ENCODE peak calls at places on chromosomes 1 and 21, in six cellular contexts. One of them, this sample, is unnamed.
A peak's percentile ranks its signal among the peaks of the same experiment; 100 is the strongest.

GRCh38 chr1:9717193-9718005 is 65.9 kb downstream of the PIK3CD start:
- DNase-seq in cardiac muscle cell: peak; percentile 27
- DNase-seq in mammary epithelial cell: no peak
- DNase-seq in RWPE2: no peak
- DNase-seq in BE2C: no peak
- DNase-seq in psoas muscle: peak; percentile 49
- DNase-seq in this sample: no peak

GRCh38 chr1:226627924-226628623 is 79.5 kb downstream of the STUM start:
- DNase-seq in cardiac muscle cell: no peak
- DNase-seq in mammary epithelial cell: no peak
- DNase-seq in RWPE2: no peak
- DNase-seq in BE2C: no peak
- DNase-seq in psoas muscle: no peak
- DNase-seq in this sample: no peak

GRCh38 chr1:202237052-202237451 is 43.5 kb downstream of the LGR6 start:
- DNase-seq in cardiac muscle cell: peak; percentile 36
- DNase-seq in mammary epithelial cell: peak; percentile 47
- DNase-seq in RWPE2: no peak
- DNase-seq in BE2C: peak; percentile 77
- DNase-seq in psoas muscle: no peak
- DNase-seq in this sample: no peak

GRCh38 chr1:153774780-153775431 is at the start of gene SLC27A3:
- DNase-seq in cardiac muscle cell: peak; percentile 81
- DNase-seq in mammary epithelial cell: peak; percentile 46
- DNase-seq in RWPE2: no peak
- DNase-seq in BE2C: peak; percentile 62
- DNase-seq in psoas muscle: peak; percentile 78
- DNase-seq in this sample: peak; percentile 83

GRCh38 chr21:17613242-17613676 is 558 bp upstream of the BTG3 start:
- DNase-seq in cardiac muscle cell: peak; percentile 40
- DNase-seq in mammary epithelial cell: no peak
- DNase-seq in RWPE2: no peak
- DNase-seq in BE2C: no peak
- DNase-seq in psoas muscle: peak; percentile 37
- DNase-seq in this sample: peak; percentile 70

GRCh38 chr1:15430787-15431570 is 7.3 kb upstream of the CTRC start:
- DNase-seq in cardiac muscle cell: peak; percentile 52
- DNase-seq in mammary epithelial cell: no peak
- DNase-seq in RWPE2: no peak
- DNase-seq in BE2C: peak; percentile 61
- DNase-seq in psoas muscle: peak; percentile 63
- DNase-seq in this sample: no peak

GRCh38 chr1:39268906-39269305 is 64.4 kb downstream of the MACF1 start:
- DNase-seq in cardiac muscle cell: no peak
- DNase-seq in mammary epithelial cell: peak; percentile 73
- DNase-seq in RWPE2: no peak
- DNase-seq in BE2C: no peak
- DNase-seq in psoas muscle: no peak
- DNase-seq in this sample: no peak

GRCh38 chr1:203464226-203464625 is 11.4 kb upstream of the PRELP start:
- DNase-seq in cardiac muscle cell: peak; percentile 24
- DNase-seq in mammary epithelial cell: no peak
- DNase-seq in RWPE2: no peak
- DNase-seq in BE2C: no peak
- DNase-seq in psoas muscle: no peak
- DNase-seq in this sample: no peak

GRCh38 chr1:8653878-8654277 is 163.6 kb downstream of the RERE start:
- DNase-seq in cardiac muscle cell: no peak
- DNase-seq in mammary epithelial cell: no peak
- DNase-seq in RWPE2: no peak
- DNase-seq in BE2C: no peak
- DNase-seq in psoas muscle: no peak
- DNase-seq in this sample: no peak

GRCh38 chr1:56758135-56758534 is 61.1 kb downstream of the FYB2 start:
- DNase-seq in cardiac muscle cell: no peak
- DNase-seq in mammary epithelial cell: peak; percentile 24
- DNase-seq in RWPE2: no peak
- DNase-seq in BE2C: peak; percentile 14
- DNase-seq in psoas muscle: peak; percentile 18
- DNase-seq in this sample: no peak

GRCh38 chr1:228457396-228458176 is 29.6 kb upstream of the RNF187 start:
- DNase-seq in cardiac muscle cell: peak; percentile 99
- DNase-seq in mammary epithelial cell: peak; percentile 98
- DNase-seq in RWPE2: peak; percentile 77
- DNase-seq in BE2C: peak; percentile 91
- DNase-seq in psoas muscle: peak; percentile 83
- DNase-seq in this sample: peak; percentile 96

GRCh38 chr1:14347186-14347585 is 251.3 kb upstream of the KAZN start:
- DNase-seq in cardiac muscle cell: no peak
- DNase-seq in mammary epithelial cell: no peak
- DNase-seq in RWPE2: no peak
- DNase-seq in BE2C: no peak
- DNase-seq in psoas muscle: no peak
- DNase-seq in this sample: no peak

GRCh38 chr1:235746245-235746644 is 96.7 kb upstream of the GNG4 start:
- DNase-seq in cardiac muscle cell: no peak
- DNase-seq in mammary epithelial cell: no peak
- DNase-seq in RWPE2: no peak
- DNase-seq in BE2C: no peak
- DNase-seq in psoas muscle: no peak
- DNase-seq in this sample: no peak

GRCh38 chr1:230572121-230573083 is 69.9 kb upstream of the COG2 start:
- DNase-seq in cardiac muscle cell: peak; percentile 48
- DNase-seq in mammary epithelial cell: peak; percentile 8
- DNase-seq in RWPE2: no peak
- DNase-seq in BE2C: no peak
- DNase-seq in psoas muscle: no peak
- DNase-seq in this sample: no peak

GRCh38 chr1:15457484-15458027 is 1.0 kb downstream of the CELA2A start:
- DNase-seq in cardiac muscle cell: no peak
- DNase-seq in mammary epithelial cell: no peak
- DNase-seq in RWPE2: no peak
- DNase-seq in BE2C: no peak
- DNase-seq in psoas muscle: no peak
- DNase-seq in this sample: no peak

DNA sequence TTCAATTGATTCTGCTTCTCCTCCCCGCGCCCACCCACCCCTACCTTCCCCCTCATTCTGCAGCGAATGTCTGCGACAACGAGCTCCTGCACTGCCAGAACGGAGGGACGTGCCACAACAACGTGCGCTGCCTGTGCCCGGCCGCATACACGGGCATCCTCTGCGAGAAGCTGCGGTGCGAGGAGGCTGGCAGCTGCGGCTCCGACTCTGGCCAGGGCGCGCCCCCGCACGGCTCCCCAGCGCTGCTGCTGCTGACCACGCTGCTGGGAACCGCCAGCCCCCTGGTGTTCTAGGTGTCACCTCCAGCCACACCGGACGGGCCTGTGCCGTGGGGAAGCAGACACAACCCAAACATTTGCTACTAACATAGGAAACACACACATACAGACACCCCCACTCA is 339.7 kb downstream of the NTNG1 start:
- DNase-seq in cardiac muscle cell: peak; percentile 1
- DNase-seq in mammary epithelial cell: no peak
- DNase-seq in RWPE2: no peak
- DNase-seq in BE2C: peak; percentile 68
- DNase-seq in psoas muscle: peak; percentile 15
- DNase-seq in this sample: no peak
- TF ChIP-seq CTCF in cardiac muscle cell: no peak
- TF ChIP-seq CTCF in mammary epithelial cell: peak; percentile 2
- TF ChIP-seq CTCF in RWPE2: no peak
- TF ChIP-seq CTCF in BE2C: peak; percentile 39
- TF ChIP-seq CTCF in psoas muscle: no peak
- TF ChIP-seq CTCF in this sample: no peak

GRCh38 chr1:232577809-232578208 is 52.1 kb downstream of the SIPA1L2 start:
- DNase-seq in cardiac muscle cell: no peak
- DNase-seq in mammary epithelial cell: no peak
- DNase-seq in RWPE2: no peak
- DNase-seq in BE2C: no peak
- DNase-seq in psoas muscle: no peak
- DNase-seq in this sample: no peak

GRCh38 chr1:232576537-232576936 is 53.4 kb downstream of the SIPA1L2 start:
- DNase-seq in cardiac muscle cell: no peak
- DNase-seq in mammary epithelial cell: no peak
- DNase-seq in RWPE2: no peak
- DNase-seq in BE2C: no peak
- DNase-seq in psoas muscle: no peak
- DNase-seq in this sample: no peak

GRCh38 chr1:232574077-232574476 is 55.9 kb downstream of the SIPA1L2 start:
- DNase-seq in cardiac muscle cell: no peak
- DNase-seq in mammary epithelial cell: no peak
- DNase-seq in RWPE2: no peak
- DNase-seq in BE2C: no peak
- DNase-seq in psoas muscle: no peak
- DNase-seq in this sample: no peak

GRCh38 chr1:232575524-232576040 is 54.4 kb downstream of the SIPA1L2 start:
- DNase-seq in cardiac muscle cell: peak; percentile 41
- DNase-seq in mammary epithelial cell: peak; percentile 7
- DNase-seq in RWPE2: no peak
- DNase-seq in BE2C: no peak
- DNase-seq in psoas muscle: no peak
- DNase-seq in this sample: no peak

GRCh38 chr1:232574867-232575523 is 54.9 kb downstream of the SIPA1L2 start:
- DNase-seq in cardiac muscle cell: no peak
- DNase-seq in mammary epithelial cell: peak; percentile 70
- DNase-seq in RWPE2: no peak
- DNase-seq in BE2C: no peak
- DNase-seq in psoas muscle: no peak
- DNase-seq in this sample: no peak
- H3K4me1 ChIP-seq in cardiac muscle cell: peaks cover 24% of the 10 kb centered on the region
- H3K4me1 ChIP-seq in mammary epithelial cell: no peaks in the 10 kb centered on the region
- H3K4me1 ChIP-seq in RWPE2: no peaks in the 10 kb centered on the region
- H3K4me1 ChIP-seq in BE2C: no peaks in the 10 kb centered on the region
- H3K4me1 ChIP-seq in psoas muscle: peaks cover 3% of the 10 kb centered on the region
- H3K4me1 ChIP-seq in this sample: peaks cover 3% of the 10 kb centered on the region

GRCh38 chr1:62066713-62067112 is 127.9 kb upstream of the L1TD1 start:
- DNase-seq in cardiac muscle cell: no peak
- DNase-seq in mammary epithelial cell: no peak
- DNase-seq in RWPE2: no peak
- DNase-seq in BE2C: no peak
- DNase-seq in psoas muscle: no peak
- DNase-seq in this sample: no peak

GRCh38 chr1:62068978-62069377 is 125.7 kb upstream of the L1TD1 start:
- DNase-seq in cardiac muscle cell: peak; percentile 6
- DNase-seq in mammary epithelial cell: no peak
- DNase-seq in RWPE2: no peak
- DNase-seq in BE2C: no peak
- DNase-seq in psoas muscle: no peak
- DNase-seq in this sample: no peak

GRCh38 chr1:62070384-62071011 is 124.2 kb upstream of the L1TD1 start:
- DNase-seq in cardiac muscle cell: peak; percentile 29
- DNase-seq in mammary epithelial cell: no peak
- DNase-seq in RWPE2: no peak
- DNase-seq in BE2C: peak; percentile 8
- DNase-seq in psoas muscle: no peak
- DNase-seq in this sample: no peak

GRCh38 chr1:62071695-62072094 is 123.0 kb upstream of the L1TD1 start:
- DNase-seq in cardiac muscle cell: no peak
- DNase-seq in mammary epithelial cell: no peak
- DNase-seq in RWPE2: no peak
- DNase-seq in BE2C: no peak
- DNase-seq in psoas muscle: no peak
- DNase-seq in this sample: no peak

DNA sequence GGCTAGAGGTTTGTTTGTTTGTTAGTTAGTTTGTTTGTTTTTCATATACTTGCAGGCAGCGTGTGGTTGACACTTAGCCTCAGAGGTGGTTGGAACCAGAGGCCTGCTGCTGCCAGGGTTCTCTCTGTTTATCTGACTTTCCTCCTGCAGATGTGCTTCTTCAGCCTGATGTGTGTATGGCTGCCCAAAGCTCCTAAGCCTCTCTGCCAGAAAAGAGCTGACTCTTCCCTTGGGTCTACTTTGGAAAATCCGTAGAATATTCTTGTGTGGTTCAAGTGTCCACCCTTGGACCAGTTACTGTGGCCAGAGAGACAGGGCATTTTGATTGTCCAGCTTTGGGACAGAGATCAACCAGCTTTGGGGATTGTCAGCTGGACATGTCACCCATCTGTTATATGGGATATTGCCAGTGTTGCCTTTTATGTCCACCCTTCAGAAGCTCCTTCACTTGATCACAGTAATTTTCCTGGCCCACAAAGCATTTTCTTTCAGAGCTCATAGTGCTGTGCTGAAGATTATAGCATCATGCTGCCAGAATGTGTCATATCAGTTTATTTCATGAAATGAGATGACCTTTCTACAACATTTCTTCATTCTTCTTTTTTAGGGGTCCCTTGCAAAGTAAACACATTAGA is 126.2 kb upstream of the L1TD1 start:
- DNase-seq in cardiac muscle cell: no peak
- DNase-seq in mammary epithelial cell: no peak
- DNase-seq in RWPE2: no peak
- DNase-seq in BE2C: no peak
- DNase-seq in psoas muscle: no peak
- DNase-seq in this sample: no peak
- H3K4me3 ChIP-seq in cardiac muscle cell: no peak overlapping the region
- H3K4me3 ChIP-seq in mammary epithelial cell: no peak overlapping the region
- H3K4me3 ChIP-seq in RWPE2: no peak overlapping the region
- H3K4me3 ChIP-seq in BE2C: no peak overlapping the region
- H3K4me3 ChIP-seq in psoas muscle: peak overlapping the region; percentile 27
- H3K4me3 ChIP-seq in this sample: no peak overlapping the region

DNA sequence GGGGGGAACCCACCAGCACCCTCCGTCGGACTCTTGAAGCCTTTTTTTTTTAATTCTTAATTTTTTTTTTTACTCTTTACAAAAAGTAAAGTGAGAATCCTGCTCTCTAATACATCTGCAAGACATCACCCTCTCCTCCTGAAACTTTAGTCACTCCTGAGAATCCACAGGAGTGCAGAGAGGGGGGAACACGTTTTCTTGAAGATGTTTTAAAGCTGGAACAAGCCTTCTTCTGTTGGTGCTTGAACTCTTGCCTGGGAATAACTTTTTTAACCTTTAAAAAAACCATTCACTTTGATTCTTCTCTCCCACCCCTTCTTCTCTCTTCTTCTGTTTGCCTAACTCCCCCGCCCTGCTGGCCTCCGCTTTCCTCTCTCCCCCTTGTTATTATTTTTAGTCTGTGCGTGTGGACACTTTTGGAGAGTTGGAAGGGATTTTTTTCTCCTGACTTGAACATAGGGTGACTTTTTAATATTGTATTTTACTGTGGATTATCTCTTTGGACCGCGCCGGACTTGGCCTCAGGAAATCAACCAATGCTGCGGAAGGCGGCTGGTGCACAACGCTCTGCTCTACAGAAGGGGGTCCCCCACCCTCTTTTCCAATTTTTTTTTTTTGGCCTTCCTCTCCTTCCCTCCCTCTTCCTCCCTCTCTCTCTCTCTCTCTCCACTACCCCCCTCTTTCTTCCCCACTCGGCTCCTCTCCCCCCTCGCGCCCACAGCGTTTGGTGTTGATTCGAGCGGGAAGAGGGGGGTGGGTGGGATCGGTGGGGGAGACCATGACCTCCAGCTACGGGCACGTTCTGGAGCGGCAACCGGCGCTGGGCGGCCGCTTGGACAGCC is at the start of gene PRRX1:
- DNase-seq in cardiac muscle cell: peak; percentile 59
- DNase-seq in mammary epithelial cell: no peak
- DNase-seq in RWPE2: no peak
- DNase-seq in BE2C: no peak
- DNase-seq in psoas muscle: peak; percentile 23
- DNase-seq in this sample: no peak
- TF ChIP-seq CTCF in cardiac muscle cell: no peak
- TF ChIP-seq CTCF in mammary epithelial cell: no peak
- TF ChIP-seq CTCF in RWPE2: no peak
- TF ChIP-seq CTCF in BE2C: no peak
- TF ChIP-seq CTCF in psoas muscle: no peak
- TF ChIP-seq CTCF in this sample: no peak